ENCODE peak calls at places on chromosomes 3 and 15, in six cellular contexts. Z, E, T, X, V and R are unnamed samples.

GRCh38 chr15:39597751-39598185 is 16.9 kb downstream of the THBS1 start:
- DNase-seq in Z (no peak), E (no peak), T (no peak), X (no peak), V (peak; percentile 80), R (no peak)

GRCh38 chr3:175737646-175738572 is 878.8 kb downstream of the NAALADL2 start:
- DNase-seq in Z (no peak), E (no peak), T (peak; percentile 30), X (no peak), V (peak; percentile 2), R (peak; percentile 11)

GRCh38 chr3:196518999-196519737 is 4.0 kb upstream of the SMCO1 start:
- DNase-seq in Z (peak; percentile 54), E (peak; percentile 91), T (peak; percentile 56), X (peak; percentile 92), V (peak; percentile 85), R (peak; percentile 79)

GRCh38 chr3:155785662-155786295 is 20.3 kb downstream of the C3orf33 start:
- DNase-seq in Z (no peak), E (no peak), T (peak; percentile 14), X (no peak), V (no peak), R (no peak)

GRCh38 chr3:86234516-86235254 is 756.3 kb downstream of the VGLL3 start:
- DNase-seq in Z (no peak), E (no peak), T (no peak), X (no peak), V (no peak), R (no peak)

GRCh38 chr3:99817047-99817436 is 620 bp upstream of the CMSS1 start:
- DNase-seq in Z (no peak), E (no peak), T (peak; percentile 14), X (no peak), V (peak; percentile 13), R (no peak)

GRCh38 chr15:89034305-89034704 is 54.0 kb upstream of the ABHD2 start:
- DNase-seq in Z (no peak), E (peak; percentile 58), T (no peak), X (no peak), V (peak; percentile 43), R (peak; percentile 68)

GRCh38 chr3:66405701-66406091 is 95.1 kb downstream of the LRIG1 start:
- DNase-seq in Z (no peak), E (peak; percentile 81), T (no peak), X (peak; percentile 92), V (peak; percentile 50), R (peak; percentile 34)

GRCh38 chr3:15795563-15796308 is 2.0 kb downstream of the ANKRD28 start:
- DNase-seq in Z (no peak), E (peak; percentile 75), T (no peak), X (no peak), V (peak; percentile 79), R (peak; percentile 89)

GRCh38 chr3:149628957-149629670 is 28.7 kb downstream of the WWTR1 start:
- DNase-seq in Z (no peak), E (peak; percentile 46), T (no peak), X (no peak), V (peak; percentile 60), R (peak; percentile 69)

GRCh38 chr3:177410734-177411133 is 213.5 kb upstream of the TBL1XR1 start:
- DNase-seq in Z (peak; percentile 32), E (no peak), T (peak; percentile 17), X (no peak), V (no peak), R (no peak)

GRCh38 chr3:71520186-71521020 is 63.1 kb downstream of the FOXP1 start:
- DNase-seq in Z (no peak), E (no peak), T (no peak), X (no peak), V (no peak), R (peak; percentile 94)

GRCh38 chr15:40843885-40844542 is at the start of gene SPINT1:
- DNase-seq in Z (peak; percentile 71), E (no peak), T (peak; percentile 62), X (no peak), V (no peak), R (no peak)

DNA sequence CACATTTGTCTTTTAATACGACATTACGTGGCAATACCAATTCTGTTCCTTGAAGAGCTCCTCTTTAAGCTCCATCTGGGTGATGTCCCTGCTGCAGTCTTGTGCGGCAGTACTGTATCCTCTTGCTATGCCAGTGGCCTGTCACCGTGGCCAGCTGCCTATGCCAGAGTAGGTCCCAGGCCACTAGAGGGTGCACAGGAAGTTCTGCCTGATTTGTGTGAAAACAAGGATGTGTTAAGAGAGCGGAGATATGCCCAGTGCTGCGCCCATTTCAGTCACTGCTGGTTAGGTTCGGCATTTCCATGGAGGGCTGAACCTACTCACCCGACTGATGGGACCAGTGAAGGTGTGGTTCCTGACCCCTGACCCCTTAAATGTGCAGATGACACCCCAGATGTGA is 25.2 kb downstream of the NIPA1 start:
- DNase-seq in Z (no peak), E (no peak), T (peak; percentile 4), X (peak; percentile 52), V (peak; percentile 19), R (peak; percentile 42)
- TF ChIP-seq CTCF in Z (no peak), E (no peak), T (no peak), X (no peak), V (peak; percentile 35), R (peak; percentile 65)

DNA sequence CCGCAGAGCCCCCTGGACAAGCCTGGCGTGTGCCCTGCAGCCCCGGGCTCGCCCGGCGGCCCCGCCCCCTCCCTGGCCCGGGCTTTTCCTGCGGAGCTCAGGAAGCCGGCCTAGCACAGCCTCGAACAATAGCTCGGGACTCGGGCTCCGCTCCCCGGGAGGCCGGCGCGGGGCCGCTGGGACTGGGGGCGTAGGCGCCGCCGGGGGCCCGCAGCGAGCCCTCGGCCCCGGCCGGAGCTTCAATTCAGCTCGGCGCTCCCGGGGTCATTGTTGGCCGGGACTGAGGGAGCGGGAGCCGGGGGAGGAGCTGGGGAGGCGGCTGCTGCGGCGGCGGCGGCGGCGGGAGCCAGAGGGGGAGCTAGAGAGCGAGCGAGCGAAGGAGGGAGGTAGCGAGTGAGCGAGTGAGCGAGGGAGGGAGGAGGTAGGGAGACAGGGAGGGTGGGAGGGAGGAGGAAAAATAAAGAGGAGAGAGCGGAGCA is 41.0 kb upstream of the ROPN1 start:
- DNase-seq in Z (peak; percentile 84), E (peak; percentile 65), T (peak; percentile 88), X (peak; percentile 96), V (peak; percentile 80), R (peak; percentile 74)
- TF ChIP-seq CTCF in Z (peak; percentile 52), E (peak; percentile 69), T (peak; percentile 77), X (no peak), V (peak; percentile 24), R (peak; percentile 55)

GRCh38 chr3:138049157-138049919 is 39.4 kb downstream of the CLDN18 start:
- DNase-seq in Z (no peak), E (peak; percentile 59), T (no peak), X (no peak), V (peak; percentile 66), R (peak; percentile 92)
- TF ChIP-seq CTCF in Z (no peak), E (peak; percentile 13), T (peak; percentile 21), X (no peak), V (peak; percentile 4), R (peak; percentile 40)

GRCh38 chr15:78715439-78715838 is 74.4 kb upstream of the CHRNB4 start:
- DNase-seq in Z (no peak), E (no peak), T (no peak), X (peak; percentile 21), V (no peak), R (no peak)

GRCh38 chr15:78712797-78713515 is 71.9 kb upstream of the CHRNB4 start:
- DNase-seq in Z (no peak), E (no peak), T (no peak), X (peak; percentile 46), V (no peak), R (no peak)

GRCh38 chr15:78715930-78716329 is 74.9 kb upstream of the CHRNB4 start:
- DNase-seq in Z (no peak), E (peak; percentile 69), T (no peak), X (peak; percentile 20), V (peak; percentile 49), R (peak; percentile 66)

GRCh38 chr15:78716651-78717050 is 75.6 kb upstream of the CHRNB4 start:
- DNase-seq in Z (no peak), E (peak; percentile 24), T (no peak), X (no peak), V (no peak), R (no peak)

DNA sequence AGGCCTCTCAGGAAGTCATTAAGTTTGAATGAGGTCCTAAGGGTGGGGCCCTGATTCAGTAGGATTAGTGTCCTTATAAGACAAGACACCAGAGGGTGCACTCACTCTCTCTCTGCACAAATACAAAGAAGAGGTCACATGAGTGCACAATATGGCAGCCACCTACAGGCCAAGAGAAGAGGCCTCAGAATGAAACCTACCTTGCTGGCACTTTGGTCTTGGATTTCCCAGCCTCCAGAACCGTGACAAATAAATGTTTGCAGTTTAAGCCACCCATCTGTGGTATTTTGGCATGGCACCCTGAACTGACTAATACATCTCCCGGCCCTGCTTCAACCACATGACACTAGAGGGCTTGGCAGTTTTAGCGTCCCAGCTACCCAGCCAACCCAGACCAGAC is 73.9 kb upstream of the CHRNB4 start:
- DNase-seq in Z (no peak), E (no peak), T (no peak), X (peak; percentile 21), V (peak; percentile 16), R (no peak)
- TF ChIP-seq CTCF in Z (no peak), E (no peak), T (no peak), X (no peak), V (no peak), R (no peak)

GRCh38 chr3:63961891-63962290 is 49.7 kb upstream of the SCAANT1 start:
- DNase-seq in Z (no peak), E (peak; percentile 54), T (no peak), X (no peak), V (peak; percentile 58), R (peak; percentile 75)

GRCh38 chr3:63964287-63965073 is 52.3 kb upstream of the SCAANT1 start:
- DNase-seq in Z (peak; percentile 61), E (no peak), T (no peak), X (no peak), V (no peak), R (no peak)

GRCh38 chr3:63955830-63956545 is 43.8 kb upstream of the SCAANT1 start:
- DNase-seq in Z (no peak), E (no peak), T (no peak), X (no peak), V (no peak), R (no peak)

GRCh38 chr3:63955036-63955650 is 43.0 kb upstream of the SCAANT1 start:
- DNase-seq in Z (no peak), E (no peak), T (no peak), X (no peak), V (no peak), R (no peak)

DNA sequence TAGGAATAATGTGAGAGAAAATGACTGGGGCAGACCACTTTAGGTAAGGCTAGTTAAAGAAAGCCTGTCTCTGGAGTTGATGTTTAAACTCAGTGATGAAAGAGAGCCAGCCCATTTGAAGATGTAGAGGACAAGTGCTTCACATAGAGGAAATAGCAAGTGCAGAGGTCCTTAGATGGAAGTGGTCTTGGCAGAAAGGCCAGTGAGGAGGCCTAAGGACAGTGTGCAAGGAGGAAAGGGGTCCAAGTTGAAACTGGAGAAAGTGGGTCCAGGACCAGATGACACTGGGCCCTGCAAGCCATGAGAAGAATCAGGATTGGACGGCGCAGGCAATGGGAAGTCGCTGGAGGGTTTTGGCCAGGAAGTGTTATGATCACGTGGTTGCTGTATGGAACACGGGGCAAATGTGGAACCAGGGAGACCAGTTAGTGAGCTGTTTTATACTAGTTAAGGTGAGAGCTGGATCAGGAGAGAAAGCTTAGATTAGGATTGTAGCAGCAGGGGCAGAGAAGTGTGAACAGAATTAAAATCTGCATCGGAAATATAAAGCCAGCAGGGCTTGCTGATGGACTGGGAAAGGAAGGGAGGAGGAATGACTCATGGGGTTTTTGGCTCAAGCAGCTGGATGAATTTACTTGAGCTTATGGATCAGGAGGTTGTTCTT is 48.0 kb upstream of the SCAANT1 start:
- DNase-seq in Z (no peak), E (peak; percentile 82), T (peak; percentile 27), X (no peak), V (peak; percentile 77), R (peak; percentile 85)
- TF ChIP-seq CTCF in Z (no peak), E (no peak), T (no peak), X (no peak), V (no peak), R (peak; percentile 20)